ENCODE peak calls at places on chromosome X, in seven cellular contexts. C is heart right ventricle; Y is sigmoid colon; K is transverse colon; W is body of pancreas; Z is prostate gland; T is CD8-positive, alpha-beta T cell. P is an unnamed sample.

GRCh38 chrX:15299945-15300851 is 15.2 kb downstream of the ASB11 start:
- DNase-seq in T (no peak), Y (no peak), W (peak; percentile 17), K (no peak), Z (no peak), C (no peak), P (peak; percentile 22)

GRCh38 chrX:81241753-81242152 is 39.9 kb downstream of the SH3BGRL start:
- DNase-seq in Z (no peak), C (no peak), T (no peak), W (no peak), Y (no peak), K (no peak), P (no peak)

GRCh38 chrX:67607436-67607835 is 63.6 kb downstream of the AR start:
- DNase-seq in W (no peak), Z (no peak), C (no peak), K (no peak), T (no peak), Y (no peak), P (peak; percentile 53)

GRCh38 chrX:6184900-6185515 is 43.7 kb downstream of the NLGN4X start:
- DNase-seq in Z (no peak), C (no peak), Y (no peak), W (peak; percentile 2), K (peak; percentile 7), T (no peak), P (peak; percentile 71)

GRCh38 chrX:13900351-13900750 is 83.5 kb upstream of the GPM6B start:
- DNase-seq in T (no peak), W (no peak), C (no peak), Y (no peak), K (no peak), Z (no peak), P (no peak)

GRCh38 chrX:22220941-22221340 is 51.8 kb upstream of the CBLL2 start:
- DNase-seq in Y (no peak), W (no peak), Z (no peak), T (no peak), K (no peak), C (no peak), P (peak; percentile 75)

GRCh38 chrX:33415454-33415853 is 204.1 kb upstream of the DMD start:
- DNase-seq in W (no peak), K (no peak), C (no peak), Z (no peak), Y (no peak), T (no peak), P (no peak)

GRCh38 chrX:427812-428725 is 41.4 kb upstream of the PPP2R3B start:
- DNase-seq in W (no peak), T (no peak), C (no peak), K (no peak), Y (peak; percentile 58), Z (no peak), P (no peak)

GRCh38 chrX:149993989-149994388 is 55.7 kb upstream of the EOLA2 start:
- DNase-seq in Y (no peak), T (no peak), K (no peak), W (no peak), C (no peak), Z (no peak), P (no peak)

GRCh38 chrX:40579139-40579538 is 1.6 kb upstream of the ATP6AP2 start:
- DNase-seq in W (no peak), K (no peak), C (no peak), T (no peak), Z (no peak), Y (no peak), P (no peak)

GRCh38 chrX:12974217-12974796 is 603 bp upstream of the TMSB4X start:
- DNase-seq in W (peak; percentile 65), Z (no peak), Y (peak; percentile 83), T (peak; percentile 76), K (peak; percentile 74), C (peak; percentile 63), P (peak; percentile 76)

GRCh38 chrX:43958529-43958928 is 14.7 kb downstream of the NDP start:
- DNase-seq in T (no peak), W (peak; percentile 53), C (no peak), Z (peak; percentile 48), Y (no peak), K (peak; percentile 12), P (peak; percentile 79)

GRCh38 chrX:130094712-130095111 is 15.6 kb downstream of the ELF4 start:
- DNase-seq in C (no peak), T (no peak), K (no peak), W (no peak), Z (no peak), Y (no peak), P (no peak)

GRCh38 chrX:11478036-11478435 is 184.8 kb downstream of the AMELX start:
- DNase-seq in K (no peak), T (no peak), Z (no peak), W (no peak), Y (no peak), C (no peak), P (no peak)

GRCh38 chrX:69564665-69565064 is 51.2 kb upstream of the EDA start:
- DNase-seq in Z (no peak), K (no peak), C (no peak), Y (no peak), W (no peak), T (no peak), P (no peak)

GRCh38 chrX:23953908-23954269 is 46.1 kb downstream of the CXorf58 start:
- DNase-seq in Y (no peak), C (no peak), T (no peak), Z (no peak), W (no peak), K (no peak), P (no peak)

GRCh38 chrX:16771483-16772398 is 14.5 kb upstream of the TXLNG start:
- DNase-seq in Z (no peak), C (no peak), Y (no peak), T (no peak), W (no peak), K (peak; percentile 63), P (peak; percentile 91)

GRCh38 chrX:132333351-132333750 is 114.1 kb upstream of the RAP2C start:
- DNase-seq in Y (no peak), K (no peak), Z (no peak), W (no peak), C (no peak), T (no peak), P (no peak)

GRCh38 chrX:153537526-153538295 is 20.3 kb downstream of the ATP2B3 start:
- DNase-seq in K (no peak), T (no peak), W (peak; percentile 80), Z (no peak), C (no peak), Y (no peak), P (no peak)

GRCh38 chrX:54633641-54634040 is 103.6 kb downstream of the GNL3L start:
- DNase-seq in W (no peak), K (no peak), T (no peak), Y (no peak), C (no peak), Z (no peak), P (peak; percentile 42)

GRCh38 chrX:70196961-70197805 is 19.9 kb downstream of the DGAT2L6 start:
- DNase-seq in Z (peak; percentile 36), Y (no peak), W (peak; percentile 56), T (peak; percentile 70), K (peak; percentile 62), C (no peak), P (peak; percentile 51)

GRCh38 chrX:97389761-97390192 is 506.1 kb downstream of the RPA4 start:
- DNase-seq in C (no peak), Z (no peak), W (peak; percentile 2), T (no peak), Y (no peak), K (no peak), P (peak; percentile 82)

GRCh38 chrX:17291998-17292658 is 82.9 kb upstream of the NHS start:
- DNase-seq in C (no peak), W (peak; percentile 2), Z (no peak), K (no peak), Y (peak; percentile 68), T (no peak), P (no peak)

GRCh38 chrX:118355225-118355920 is 9.5 kb downstream of the WDR44 start:
- DNase-seq in C (no peak), Y (no peak), W (no peak), Z (no peak), K (no peak), T (no peak), P (no peak)

DNA sequence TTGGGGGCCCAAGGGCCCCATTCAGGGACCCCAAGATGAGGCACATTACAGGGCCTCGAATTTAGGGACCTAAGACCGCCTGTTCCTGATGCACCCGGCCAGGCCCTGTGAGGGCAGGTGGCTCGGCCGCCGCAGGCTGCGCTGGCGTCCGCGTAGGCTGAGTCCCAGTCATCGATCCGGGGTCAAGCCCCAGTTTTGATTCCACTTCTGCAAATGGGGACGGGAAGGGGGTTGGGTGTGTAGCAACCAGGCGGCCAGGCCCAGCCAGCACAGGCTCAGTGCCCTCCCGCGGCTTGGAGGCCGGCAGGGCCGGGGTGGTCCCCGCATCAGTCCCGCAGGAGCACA is 327 bp downstream of the PNPLA4 start:
- DNase-seq in K (no peak), Z (no peak), T (no peak), W (no peak), C (no peak), Y (no peak), P (no peak)
- H3K4me3 ChIP-seq in K (peak overlapping the region; percentile 41), Z (peak overlapping the region; percentile 45), T (peak overlapping the region; percentile 85), W (peak overlapping the region; percentile 20), C (peak overlapping the region; percentile 46), Y (peak overlapping the region; percentile 48), P (peak overlapping the region; percentile 64)

GRCh38 chrX:138759217-138759943 is 47.9 kb upstream of the FGF13 start:
- DNase-seq in C (no peak), K (no peak), W (no peak), T (no peak), Z (no peak), Y (no peak), P (no peak)
- TF ChIP-seq CTCF in C (no peak), K (no peak), W (no peak), T (no peak), Z (no peak), Y (no peak), P (no peak)

DNA sequence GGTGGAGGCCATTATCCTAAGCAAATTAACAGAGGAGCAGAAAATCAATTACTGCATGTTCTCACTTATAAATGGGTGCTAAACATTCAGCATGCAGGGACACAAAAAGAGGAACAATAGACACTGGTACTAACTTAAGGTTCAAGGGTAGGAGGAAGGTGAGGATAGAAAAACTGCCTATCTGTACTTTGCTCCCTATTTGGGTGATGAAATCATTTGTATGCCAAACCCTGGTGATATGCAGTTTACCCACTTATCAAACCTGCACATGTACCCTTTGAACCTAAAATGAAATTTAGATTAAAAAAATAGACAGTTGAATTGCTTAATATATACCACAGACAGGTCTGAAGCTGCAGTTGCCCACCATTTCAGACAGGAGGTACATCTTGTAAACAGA is 143.3 kb upstream of the KLHL4 start:
- DNase-seq in Y (no peak), K (no peak), W (no peak), T (no peak), C (no peak), Z (no peak), P (no peak)
- H3K4me3 ChIP-seq in Y (no peak overlapping the region), K (no peak overlapping the region), W (no peak overlapping the region), T (no peak overlapping the region), C (no peak overlapping the region), Z (no peak overlapping the region), P (no peak overlapping the region)

GRCh38 chrX:154980330-154981115 is 42.0 kb downstream of the F8 start:
- DNase-seq in Y (peak; percentile 83), C (peak; percentile 44), Z (peak; percentile 62), T (peak; percentile 85), K (peak; percentile 82), W (peak; percentile 84), P (peak; percentile 61)
- TF ChIP-seq CTCF in Y (peak; percentile 65), C (peak; percentile 75), Z (peak; percentile 67), T (peak; percentile 56), K (peak; percentile 78), W (peak; percentile 49), P (peak; percentile 55)

GRCh38 chrX:50618788-50619558 is 148.3 kb upstream of the DGKK start:
- DNase-seq in Z (peak; percentile 12), Y (no peak), T (no peak), K (peak; percentile 8), C (no peak), W (no peak), P (no peak)
- H3K4me3 ChIP-seq in Z (no peak overlapping the region), Y (no peak overlapping the region), T (no peak overlapping the region), K (no peak overlapping the region), C (no peak overlapping the region), W (no peak overlapping the region), P (no peak overlapping the region)

P was measured in astrocyte of the spinal cord.